ENCODE peak calls at places on chromosomes 11 and 22, in ten cellular contexts. One of them, this sample, is unnamed.
A peak's percentile ranks its signal among the peaks of the same experiment; 100 is the strongest.

GRCh38 chr11:85889676-85890579 is 34.7 kb downstream of the CCDC83 start:
- DNase-seq in kidney tubule cell: peak; percentile 93
- DNase-seq in right cardiac atrium: no peak
- DNase-seq in T follicular helper cell: no peak
- DNase-seq in HCT116: peak; percentile 72
- DNase-seq in NCI-H524: no peak
- DNase-seq in Caki2: peak; percentile 63
- DNase-seq in NK-92 treated with Interleukin-12 subunit alpha and Interleukin-12 subunit beta, amount 100 ng/mL, for 24 hours: no peak
- DNase-seq in mesendoderm: peak; percentile 90
- DNase-seq in NAMALWA: no peak
- DNase-seq in this sample: peak; percentile 76

GRCh38 chr11:843818-844692 is 1.4 kb downstream of the TSPAN4 start:
- DNase-seq in NCI-H524: no peak
- DNase-seq in HCT116: no peak
- DNase-seq in NK-92 treated with Interleukin-12 subunit alpha and Interleukin-12 subunit beta, amount 100 ng/mL, for 24 hours: no peak
- DNase-seq in kidney tubule cell: peak; percentile 93
- DNase-seq in Caki2: peak; percentile 89
- DNase-seq in NAMALWA: peak; percentile 41
- DNase-seq in mesendoderm: peak; percentile 98
- DNase-seq in T follicular helper cell: no peak
- DNase-seq in right cardiac atrium: peak; percentile 98
- DNase-seq in this sample: peak; percentile 70

GRCh38 chr11:13883042-13883441 is 79.5 kb upstream of the SPON1 start:
- DNase-seq in kidney tubule cell: peak; percentile 77
- DNase-seq in NCI-H524: no peak
- DNase-seq in NAMALWA: no peak
- DNase-seq in T follicular helper cell: no peak
- DNase-seq in NK-92 treated with Interleukin-12 subunit alpha and Interleukin-12 subunit beta, amount 100 ng/mL, for 24 hours: no peak
- DNase-seq in Caki2: peak; percentile 69
- DNase-seq in HCT116: no peak
- DNase-seq in right cardiac atrium: no peak
- DNase-seq in mesendoderm: no peak
- DNase-seq in this sample: no peak

GRCh38 chr11:128519353-128519752 is 68.0 kb downstream of the ETS1 start:
- DNase-seq in T follicular helper cell: no peak
- DNase-seq in NCI-H524: no peak
- DNase-seq in HCT116: no peak
- DNase-seq in NK-92 treated with Interleukin-12 subunit alpha and Interleukin-12 subunit beta, amount 100 ng/mL, for 24 hours: no peak
- DNase-seq in Caki2: no peak
- DNase-seq in NAMALWA: peak; percentile 68
- DNase-seq in kidney tubule cell: peak; percentile 70
- DNase-seq in mesendoderm: no peak
- DNase-seq in right cardiac atrium: no peak
- DNase-seq in this sample: no peak

GRCh38 chr11:22256876-22257275 is 64.0 kb downstream of the ANO5 start:
- DNase-seq in NK-92 treated with Interleukin-12 subunit alpha and Interleukin-12 subunit beta, amount 100 ng/mL, for 24 hours: no peak
- DNase-seq in mesendoderm: no peak
- DNase-seq in NAMALWA: no peak
- DNase-seq in right cardiac atrium: no peak
- DNase-seq in T follicular helper cell: no peak
- DNase-seq in HCT116: no peak
- DNase-seq in kidney tubule cell: no peak
- DNase-seq in Caki2: no peak
- DNase-seq in NCI-H524: no peak
- DNase-seq in this sample: no peak

GRCh38 chr11:3939651-3940190 is 84.3 kb downstream of the STIM1 start:
- DNase-seq in kidney tubule cell: peak; percentile 46
- DNase-seq in NCI-H524: no peak
- DNase-seq in Caki2: no peak
- DNase-seq in mesendoderm: no peak
- DNase-seq in NK-92 treated with Interleukin-12 subunit alpha and Interleukin-12 subunit beta, amount 100 ng/mL, for 24 hours: no peak
- DNase-seq in T follicular helper cell: no peak
- DNase-seq in right cardiac atrium: no peak
- DNase-seq in HCT116: no peak
- DNase-seq in NAMALWA: no peak
- DNase-seq in this sample: no peak

GRCh38 chr11:9285850-9286587 is 20.9 kb upstream of the DENND5A start:
- DNase-seq in HCT116: no peak
- DNase-seq in Caki2: no peak
- DNase-seq in right cardiac atrium: no peak
- DNase-seq in NAMALWA: no peak
- DNase-seq in kidney tubule cell: no peak
- DNase-seq in NK-92 treated with Interleukin-12 subunit alpha and Interleukin-12 subunit beta, amount 100 ng/mL, for 24 hours: no peak
- DNase-seq in NCI-H524: no peak
- DNase-seq in T follicular helper cell: no peak
- DNase-seq in mesendoderm: no peak
- DNase-seq in this sample: no peak

GRCh38 chr22:36369004-36369921 is 18.5 kb downstream of the MYH9 start:
- DNase-seq in right cardiac atrium: peak; percentile 52
- DNase-seq in NAMALWA: no peak
- DNase-seq in T follicular helper cell: no peak
- DNase-seq in NCI-H524: no peak
- DNase-seq in Caki2: no peak
- DNase-seq in kidney tubule cell: no peak
- DNase-seq in HCT116: no peak
- DNase-seq in NK-92 treated with Interleukin-12 subunit alpha and Interleukin-12 subunit beta, amount 100 ng/mL, for 24 hours: no peak
- DNase-seq in mesendoderm: peak; percentile 41
- DNase-seq in this sample: peak; percentile 43

GRCh38 chr11:77779935-77780334 is 40.6 kb downstream of the RSF1 start:
- DNase-seq in NCI-H524: no peak
- DNase-seq in HCT116: no peak
- DNase-seq in NK-92 treated with Interleukin-12 subunit alpha and Interleukin-12 subunit beta, amount 100 ng/mL, for 24 hours: no peak
- DNase-seq in mesendoderm: peak; percentile 60
- DNase-seq in NAMALWA: no peak
- DNase-seq in T follicular helper cell: no peak
- DNase-seq in right cardiac atrium: no peak
- DNase-seq in kidney tubule cell: peak; percentile 45
- DNase-seq in Caki2: peak; percentile 30
- DNase-seq in this sample: no peak

GRCh38 chr11:34300571-34301295 is 57.1 kb downstream of the ABTB2 start:
- DNase-seq in Caki2: no peak
- DNase-seq in NAMALWA: no peak
- DNase-seq in HCT116: no peak
- DNase-seq in kidney tubule cell: no peak
- DNase-seq in NK-92 treated with Interleukin-12 subunit alpha and Interleukin-12 subunit beta, amount 100 ng/mL, for 24 hours: no peak
- DNase-seq in T follicular helper cell: no peak
- DNase-seq in right cardiac atrium: no peak
- DNase-seq in mesendoderm: no peak
- DNase-seq in NCI-H524: no peak
- DNase-seq in this sample: no peak

GRCh38 chr22:25540912-25541660 is 23.4 kb upstream of the GRK3 start:
- DNase-seq in kidney tubule cell: no peak
- DNase-seq in NAMALWA: no peak
- DNase-seq in Caki2: no peak
- DNase-seq in NCI-H524: no peak
- DNase-seq in HCT116: no peak
- DNase-seq in T follicular helper cell: no peak
- DNase-seq in mesendoderm: no peak
- DNase-seq in NK-92 treated with Interleukin-12 subunit alpha and Interleukin-12 subunit beta, amount 100 ng/mL, for 24 hours: no peak
- DNase-seq in right cardiac atrium: no peak
- DNase-seq in this sample: no peak

GRCh38 chr22:48660104-48660794 is 1167.4 kb downstream of the BRD1 start:
- DNase-seq in NCI-H524: no peak
- DNase-seq in T follicular helper cell: no peak
- DNase-seq in kidney tubule cell: no peak
- DNase-seq in mesendoderm: no peak
- DNase-seq in right cardiac atrium: peak; percentile 31
- DNase-seq in HCT116: no peak
- DNase-seq in NAMALWA: no peak
- DNase-seq in Caki2: no peak
- DNase-seq in NK-92 treated with Interleukin-12 subunit alpha and Interleukin-12 subunit beta, amount 100 ng/mL, for 24 hours: no peak
- DNase-seq in this sample: no peak

GRCh38 chr11:26276798-26277424 is 55.0 kb upstream of the ANO3 start:
- DNase-seq in right cardiac atrium: no peak
- DNase-seq in HCT116: peak; percentile 21
- DNase-seq in NK-92 treated with Interleukin-12 subunit alpha and Interleukin-12 subunit beta, amount 100 ng/mL, for 24 hours: peak; percentile 25
- DNase-seq in T follicular helper cell: peak; percentile 25
- DNase-seq in NCI-H524: no peak
- DNase-seq in mesendoderm: peak; percentile 80
- DNase-seq in NAMALWA: peak; percentile 80
- DNase-seq in Caki2: peak; percentile 47
- DNase-seq in kidney tubule cell: peak; percentile 69
- DNase-seq in this sample: peak; percentile 50

GRCh38 chr11:404551-405264 is 10.1 kb downstream of the SIGIRR start:
- DNase-seq in mesendoderm: no peak
- DNase-seq in T follicular helper cell: no peak
- DNase-seq in right cardiac atrium: peak; percentile 64
- DNase-seq in NK-92 treated with Interleukin-12 subunit alpha and Interleukin-12 subunit beta, amount 100 ng/mL, for 24 hours: no peak
- DNase-seq in Caki2: no peak
- DNase-seq in NCI-H524: no peak
- DNase-seq in kidney tubule cell: no peak
- DNase-seq in NAMALWA: no peak
- DNase-seq in HCT116: no peak
- DNase-seq in this sample: no peak

GRCh38 chr22:43945632-43946390 is 9.4 kb upstream of the SAMM50 start:
- DNase-seq in NAMALWA: peak; percentile 85
- DNase-seq in NK-92 treated with Interleukin-12 subunit alpha and Interleukin-12 subunit beta, amount 100 ng/mL, for 24 hours: no peak
- DNase-seq in T follicular helper cell: peak; percentile 37
- DNase-seq in HCT116: peak; percentile 41
- DNase-seq in mesendoderm: peak; percentile 81
- DNase-seq in right cardiac atrium: peak; percentile 72
- DNase-seq in NCI-H524: no peak
- DNase-seq in Caki2: peak; percentile 22
- DNase-seq in kidney tubule cell: peak; percentile 73
- DNase-seq in this sample: peak; percentile 56

GRCh38 chr11:25066706-25067105 is 569.9 kb downstream of the LUZP2 start:
- DNase-seq in kidney tubule cell: no peak
- DNase-seq in mesendoderm: no peak
- DNase-seq in NAMALWA: no peak
- DNase-seq in HCT116: no peak
- DNase-seq in NCI-H524: no peak
- DNase-seq in right cardiac atrium: no peak
- DNase-seq in T follicular helper cell: no peak
- DNase-seq in NK-92 treated with Interleukin-12 subunit alpha and Interleukin-12 subunit beta, amount 100 ng/mL, for 24 hours: no peak
- DNase-seq in Caki2: no peak
- DNase-seq in this sample: no peak

GRCh38 chr11:12200359-12201015 is 90.1 kb downstream of the MICAL2 start:
- DNase-seq in Caki2: no peak
- DNase-seq in NK-92 treated with Interleukin-12 subunit alpha and Interleukin-12 subunit beta, amount 100 ng/mL, for 24 hours: no peak
- DNase-seq in NAMALWA: no peak
- DNase-seq in NCI-H524: no peak
- DNase-seq in HCT116: no peak
- DNase-seq in mesendoderm: no peak
- DNase-seq in T follicular helper cell: no peak
- DNase-seq in kidney tubule cell: peak; percentile 46
- DNase-seq in right cardiac atrium: peak; percentile 79
- DNase-seq in this sample: no peak

GRCh38 chr11:3156661-3157311 is 8.3 kb downstream of the OSBPL5 start:
- DNase-seq in Caki2: no peak
- DNase-seq in T follicular helper cell: no peak
- DNase-seq in NK-92 treated with Interleukin-12 subunit alpha and Interleukin-12 subunit beta, amount 100 ng/mL, for 24 hours: no peak
- DNase-seq in kidney tubule cell: peak; percentile 59
- DNase-seq in mesendoderm: no peak
- DNase-seq in NAMALWA: peak; percentile 57
- DNase-seq in right cardiac atrium: peak; percentile 42
- DNase-seq in NCI-H524: no peak
- DNase-seq in HCT116: no peak
- DNase-seq in this sample: peak; percentile 44

GRCh38 chr11:119694334-119694733 is 34.7 kb downstream of the NECTIN1 start:
- DNase-seq in NK-92 treated with Interleukin-12 subunit alpha and Interleukin-12 subunit beta, amount 100 ng/mL, for 24 hours: peak; percentile 40
- DNase-seq in T follicular helper cell: no peak
- DNase-seq in Caki2: peak; percentile 8
- DNase-seq in kidney tubule cell: peak; percentile 30
- DNase-seq in NCI-H524: no peak
- DNase-seq in right cardiac atrium: no peak
- DNase-seq in HCT116: no peak
- DNase-seq in NAMALWA: peak; percentile 57
- DNase-seq in mesendoderm: peak; percentile 61
- DNase-seq in this sample: peak; percentile 47

GRCh38 chr11:66559141-66559861 is 9.1 kb downstream of the CTSF start:
- DNase-seq in T follicular helper cell: peak; percentile 20
- DNase-seq in NK-92 treated with Interleukin-12 subunit alpha and Interleukin-12 subunit beta, amount 100 ng/mL, for 24 hours: no peak
- DNase-seq in NCI-H524: no peak
- DNase-seq in kidney tubule cell: no peak
- DNase-seq in right cardiac atrium: peak; percentile 80
- DNase-seq in NAMALWA: no peak
- DNase-seq in mesendoderm: no peak
- DNase-seq in HCT116: no peak
- DNase-seq in Caki2: no peak
- DNase-seq in this sample: no peak

GRCh38 chr11:122650619-122651018 is 4.9 kb upstream of the UBASH3B start:
- DNase-seq in HCT116: no peak
- DNase-seq in T follicular helper cell: no peak
- DNase-seq in NCI-H524: no peak
- DNase-seq in right cardiac atrium: no peak
- DNase-seq in NK-92 treated with Interleukin-12 subunit alpha and Interleukin-12 subunit beta, amount 100 ng/mL, for 24 hours: no peak
- DNase-seq in kidney tubule cell: no peak
- DNase-seq in NAMALWA: no peak
- DNase-seq in mesendoderm: no peak
- DNase-seq in Caki2: no peak
- DNase-seq in this sample: no peak

GRCh38 chr11:44727373-44728084 is 767 bp downstream of the TSPAN18 start:
- DNase-seq in T follicular helper cell: peak; percentile 64
- DNase-seq in NK-92 treated with Interleukin-12 subunit alpha and Interleukin-12 subunit beta, amount 100 ng/mL, for 24 hours: peak; percentile 45
- DNase-seq in kidney tubule cell: peak; percentile 77
- DNase-seq in mesendoderm: peak; percentile 88
- DNase-seq in Caki2: peak; percentile 26
- DNase-seq in HCT116: peak; percentile 57
- DNase-seq in NAMALWA: peak; percentile 60
- DNase-seq in right cardiac atrium: peak; percentile 96
- DNase-seq in NCI-H524: peak; percentile 61
- DNase-seq in this sample: peak; percentile 60

GRCh38 chr11:58070585-58070984 is 39.8 kb downstream of the OR6Q1 start:
- DNase-seq in NCI-H524: no peak
- DNase-seq in right cardiac atrium: no peak
- DNase-seq in HCT116: no peak
- DNase-seq in T follicular helper cell: no peak
- DNase-seq in NAMALWA: no peak
- DNase-seq in kidney tubule cell: peak; percentile 53
- DNase-seq in NK-92 treated with Interleukin-12 subunit alpha and Interleukin-12 subunit beta, amount 100 ng/mL, for 24 hours: no peak
- DNase-seq in Caki2: no peak
- DNase-seq in mesendoderm: no peak
- DNase-seq in this sample: no peak

GRCh38 chr11:10405858-10406592 is 49.0 kb upstream of the AMPD3 start:
- DNase-seq in kidney tubule cell: peak; percentile 86
- DNase-seq in mesendoderm: peak; percentile 91
- DNase-seq in NK-92 treated with Interleukin-12 subunit alpha and Interleukin-12 subunit beta, amount 100 ng/mL, for 24 hours: peak; percentile 55
- DNase-seq in HCT116: peak; percentile 87
- DNase-seq in T follicular helper cell: peak; percentile 17
- DNase-seq in Caki2: peak; percentile 67
- DNase-seq in NAMALWA: peak; percentile 87
- DNase-seq in NCI-H524: peak; percentile 68
- DNase-seq in right cardiac atrium: no peak
- DNase-seq in this sample: peak; percentile 93

GRCh38 chr11:104319396-104319795 is 155.4 kb upstream of the PDGFD start:
- DNase-seq in NAMALWA: no peak
- DNase-seq in NCI-H524: no peak
- DNase-seq in mesendoderm: no peak
- DNase-seq in HCT116: no peak
- DNase-seq in NK-92 treated with Interleukin-12 subunit alpha and Interleukin-12 subunit beta, amount 100 ng/mL, for 24 hours: no peak
- DNase-seq in right cardiac atrium: no peak
- DNase-seq in kidney tubule cell: peak; percentile 75
- DNase-seq in T follicular helper cell: no peak
- DNase-seq in Caki2: no peak
- DNase-seq in this sample: no peak

GRCh38 chr22:19886605-19887250 is 32.1 kb upstream of the GNB1L start:
- DNase-seq in Caki2: no peak
- DNase-seq in mesendoderm: no peak
- DNase-seq in HCT116: no peak
- DNase-seq in T follicular helper cell: peak; percentile 29
- DNase-seq in NAMALWA: peak; percentile 76
- DNase-seq in NCI-H524: no peak
- DNase-seq in kidney tubule cell: peak; percentile 17
- DNase-seq in right cardiac atrium: peak; percentile 63
- DNase-seq in NK-92 treated with Interleukin-12 subunit alpha and Interleukin-12 subunit beta, amount 100 ng/mL, for 24 hours: no peak
- DNase-seq in this sample: no peak